ENCODE peak calls at places on chromosome 9, in four cellular contexts. C, K, A and H are unnamed samples.
A peak's percentile ranks its signal among the peaks of the same experiment; 100 is the strongest.

GRCh38 chr9:21836437-21837161 is 34.2 kb downstream of the MTAP start:
- DNase-seq in K (no peak), C (no peak), A (no peak), H (no peak)

GRCh38 chr9:110807956-110808598 is 139.5 kb downstream of the MUSK start:
- DNase-seq in K (no peak), C (no peak), A (no peak), H (peak; percentile 67)

GRCh38 chr9:89806371-89807100 is 201.7 kb downstream of the GADD45G start:
- DNase-seq in C (no peak), K (peak; percentile 53), A (no peak), H (no peak)

GRCh38 chr9:88660611-88661010 is 125.6 kb downstream of the NXNL2 start:
- DNase-seq in C (no peak), A (peak; percentile 47), K (no peak), H (no peak)

GRCh38 chr9:21443849-21444625 is 3.8 kb downstream of the IFNA1 start:
- DNase-seq in A (no peak), K (no peak), C (no peak), H (peak; percentile 56)

GRCh38 chr9:111572945-111573604 is 26.4 kb downstream of the PTGR1 start:
- DNase-seq in C (no peak), K (no peak), A (no peak), H (no peak)

GRCh38 chr9:21506910-21507795 is 25.0 kb upstream of the IFNE start:
- DNase-seq in A (no peak), C (no peak), K (no peak), H (no peak)

GRCh38 chr9:20512106-20512505 is 110.2 kb downstream of the MLLT3 start:
- DNase-seq in A (no peak), C (no peak), K (no peak), H (no peak)

GRCh38 chr9:134372621-134373267 is 46.5 kb downstream of the RXRA start:
- DNase-seq in A (no peak), K (peak; percentile 82), C (peak; percentile 74), H (no peak)

DNA sequence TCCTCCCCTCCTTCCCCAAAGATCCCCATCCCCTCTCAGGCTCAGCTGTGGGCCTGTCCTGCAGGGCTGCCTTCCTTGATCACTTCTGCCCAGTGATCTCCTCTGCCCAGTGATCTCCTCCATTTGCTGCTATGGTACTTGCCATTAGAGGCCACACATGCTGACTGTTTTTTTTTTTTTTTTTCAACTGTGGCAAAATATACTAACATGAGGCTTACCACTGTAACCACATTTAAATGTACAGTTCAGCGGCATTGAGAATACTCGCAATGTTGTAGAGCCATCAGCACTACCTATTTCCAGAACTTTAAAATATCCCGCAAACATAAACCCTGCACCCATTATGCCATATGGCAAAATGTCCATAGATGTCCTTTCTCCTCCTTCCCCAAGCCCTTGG is 61.7 kb upstream of the EPB41L4B start:
- DNase-seq in C (no peak), A (no peak), K (no peak), H (no peak)
- H3K36me3 ChIP-seq in C (no peaks in the 10 kb centered on the region), A (no peaks in the 10 kb centered on the region), K (peaks cover 33% of the 10 kb centered on the region), H (no peaks in the 10 kb centered on the region)

DNA sequence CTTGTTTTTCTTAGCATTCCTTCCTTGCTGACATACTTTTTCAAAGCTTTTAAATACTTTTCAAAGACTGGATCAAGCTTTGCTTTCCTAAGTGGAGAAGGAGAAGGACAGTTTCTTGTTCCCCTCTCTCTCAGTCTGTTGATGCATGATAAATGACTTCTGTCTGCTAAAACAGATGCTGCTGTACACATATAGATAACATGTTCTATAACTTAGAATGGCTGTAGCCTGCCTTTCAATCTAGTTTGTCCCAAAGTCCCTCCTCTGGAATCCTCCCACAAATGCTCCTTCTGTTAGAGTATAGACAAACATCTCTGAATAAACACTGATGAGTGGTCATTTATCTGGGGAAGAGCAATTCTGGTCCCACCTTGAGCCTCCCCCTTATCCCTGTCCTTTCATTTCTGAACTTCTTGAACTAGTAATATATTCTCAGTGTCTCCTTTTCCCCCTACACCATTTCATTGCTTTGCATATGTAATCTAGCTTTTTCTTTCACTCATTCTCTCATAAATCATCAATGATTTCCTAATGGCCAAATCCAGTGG is 5.4 kb upstream of the HEMGN start:
- DNase-seq in C (no peak), A (no peak), K (no peak), H (no peak)
- TF ChIP-seq CTCF in C (no peak), A (no peak), K (no peak), H (no peak)

DNA sequence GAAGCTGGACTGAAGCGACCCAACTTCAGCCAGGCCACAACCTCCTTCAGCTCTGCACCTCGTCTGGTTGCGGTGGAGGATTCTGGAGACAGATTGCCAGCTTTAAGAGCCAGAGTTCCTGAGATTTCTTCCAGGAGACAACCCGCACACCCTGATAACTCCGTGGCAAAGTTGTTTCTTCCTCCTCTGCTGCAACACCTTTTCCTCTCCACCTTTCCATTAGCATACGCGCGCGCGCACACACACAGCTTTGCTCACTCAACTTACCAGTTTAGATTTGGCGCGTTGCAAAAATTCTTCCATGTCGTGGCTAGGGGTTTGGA is 292 bp downstream of the PRUNE2 start:
- DNase-seq in A (no peak), K (no peak), C (no peak), H (no peak)
- H3K4me3 ChIP-seq in A (peak overlapping the region; percentile 75), K (peak overlapping the region; percentile 45), C (peak overlapping the region; percentile 3), H (no peak overlapping the region)

GRCh38 chr9:137455361-137455991 is 3.7 kb downstream of the NSMF start:
- DNase-seq in C (no peak), K (no peak), A (no peak), H (peak; percentile 57)
- H3K36me3 ChIP-seq in C (no peaks in the 10 kb centered on the region), K (peaks cover 5% of the 10 kb centered on the region), A (peaks cover 49% of the 10 kb centered on the region), H (peaks cover 10% of the 10 kb centered on the region)

GRCh38 chr9:137590469-137591383 is at the start of gene ZMYND19:
- DNase-seq in K (peak; percentile 90), A (peak; percentile 87), C (peak; percentile 83), H (peak; percentile 92)
- TF ChIP-seq CTCF in K (no peak), A (no peak), C (no peak), H (no peak)

DNA sequence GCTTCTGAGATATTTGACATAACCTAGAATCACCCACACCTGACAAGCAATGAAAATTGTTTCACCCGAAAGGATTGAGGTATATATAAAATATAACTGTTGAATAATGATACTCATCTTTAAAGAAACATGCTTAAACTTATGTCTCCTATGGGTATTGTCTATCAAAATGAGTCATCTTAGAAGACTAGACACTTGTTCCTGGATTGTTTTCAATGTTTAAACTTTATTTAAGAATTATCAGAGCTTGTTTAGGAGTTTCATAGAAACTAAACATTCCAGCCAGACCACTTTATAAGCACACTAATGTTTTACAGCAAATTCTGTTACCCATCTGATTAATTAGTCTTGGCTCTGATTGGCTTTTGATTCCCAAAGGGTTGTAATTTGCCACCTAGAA is 19.6 kb downstream of the NFX1 start:
- DNase-seq in A (no peak), K (no peak), C (no peak), H (no peak)
- H3K4me3 ChIP-seq in A (no peak overlapping the region), K (no peak overlapping the region), C (no peak overlapping the region), H (no peak overlapping the region)

GRCh38 chr9:18799420-18799819 is 233.6 kb downstream of the SAXO1 start:
- DNase-seq in C (no peak), A (no peak), K (no peak), H (no peak)
- H3K36me3 ChIP-seq in C (no peaks in the 10 kb centered on the region), A (no peaks in the 10 kb centered on the region), K (no peaks in the 10 kb centered on the region), H (no peaks in the 10 kb centered on the region)

DNA sequence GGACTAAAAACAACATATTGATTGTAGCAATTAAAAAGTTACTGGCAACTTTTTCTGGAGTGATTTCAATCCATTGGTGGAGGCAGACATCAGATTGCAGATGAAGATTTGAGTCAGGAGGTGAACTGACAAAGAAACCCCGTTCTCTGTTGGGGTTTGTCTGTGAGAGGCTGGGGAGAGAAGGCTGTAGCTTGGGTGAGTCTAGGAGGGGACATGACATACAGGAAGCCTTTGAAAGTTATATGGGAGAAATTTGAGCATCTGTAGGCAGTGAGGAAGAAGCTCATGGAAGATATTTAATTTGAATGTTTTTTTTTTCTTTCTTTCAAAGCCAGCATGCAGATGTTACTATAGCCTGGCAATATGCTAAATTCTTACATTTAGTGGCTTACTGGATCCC is 26.0 kb downstream of the KDM4C start:
- DNase-seq in K (no peak), A (no peak), C (no peak), H (no peak)
- TF ChIP-seq CTCF in K (no peak), A (no peak), C (no peak), H (no peak)

GRCh38 chr9:83656952-83657351 is 34.0 kb downstream of the IDNK start:
- DNase-seq in A (no peak), K (no peak), C (no peak), H (no peak)
- H3K4me3 ChIP-seq in A (no peak overlapping the region), K (no peak overlapping the region), C (no peak overlapping the region), H (no peak overlapping the region)